ENCODE peak calls at places on chromosomes 16 and 17, in six cellular contexts. One of them, this sample, is unnamed.

GRCh38 chr16:28042856-28043255 is 20.7 kb downstream of the GSG1L start:
- DNase-seq in mammary epithelial cell: no peak
- DNase-seq in adrenal gland: no peak
- DNase-seq in iris pigment epithelial cell: peak
- DNase-seq in CD8-positive, alpha-beta memory T cell: no peak
- DNase-seq in GM06990: no peak
- DNase-seq in this sample: no peak

GRCh38 chr17:5364156-5364555 is 55.3 kb downstream of the NUP88 start:
- DNase-seq in iris pigment epithelial cell: peak
- DNase-seq in mammary epithelial cell: peak
- DNase-seq in GM06990: no peak
- DNase-seq in adrenal gland: no peak
- DNase-seq in CD8-positive, alpha-beta memory T cell: no peak
- DNase-seq in this sample: no peak

GRCh38 chr16:77132051-77132618 is 58.9 kb upstream of the MON1B start:
- DNase-seq in mammary epithelial cell: no peak
- DNase-seq in GM06990: no peak
- DNase-seq in CD8-positive, alpha-beta memory T cell: no peak
- DNase-seq in iris pigment epithelial cell: no peak
- DNase-seq in adrenal gland: no peak
- DNase-seq in this sample: no peak

GRCh38 chr17:77724876-77725615 is 233.5 kb upstream of the TNRC6C start:
- DNase-seq in adrenal gland: no peak
- DNase-seq in CD8-positive, alpha-beta memory T cell: no peak
- DNase-seq in GM06990: peak
- DNase-seq in iris pigment epithelial cell: no peak
- DNase-seq in mammary epithelial cell: no peak
- DNase-seq in this sample: no peak

GRCh38 chr16:65793781-65794180 is 572.7 kb upstream of the CDH5 start:
- DNase-seq in GM06990: no peak
- DNase-seq in mammary epithelial cell: no peak
- DNase-seq in adrenal gland: no peak
- DNase-seq in CD8-positive, alpha-beta memory T cell: no peak
- DNase-seq in iris pigment epithelial cell: no peak
- DNase-seq in this sample: no peak

GRCh38 chr17:68705331-68706166 is 104.4 kb upstream of the FAM20A start:
- DNase-seq in mammary epithelial cell: peak
- DNase-seq in iris pigment epithelial cell: peak
- DNase-seq in GM06990: no peak
- DNase-seq in adrenal gland: no peak
- DNase-seq in CD8-positive, alpha-beta memory T cell: no peak
- DNase-seq in this sample: no peak

GRCh38 chr17:66446419-66446818 is 144.0 kb downstream of the PRKCA start:
- DNase-seq in iris pigment epithelial cell: no peak
- DNase-seq in adrenal gland: no peak
- DNase-seq in mammary epithelial cell: no peak
- DNase-seq in GM06990: no peak
- DNase-seq in CD8-positive, alpha-beta memory T cell: no peak
- DNase-seq in this sample: no peak

GRCh38 chr17:4304417-4305027 is 40.7 kb upstream of the ANKFY1 start:
- DNase-seq in CD8-positive, alpha-beta memory T cell: peak
- DNase-seq in adrenal gland: peak
- DNase-seq in iris pigment epithelial cell: peak
- DNase-seq in GM06990: peak
- DNase-seq in mammary epithelial cell: peak
- DNase-seq in this sample: peak

GRCh38 chr17:17702370-17702769 is 21.1 kb downstream of the RAI1 start:
- DNase-seq in mammary epithelial cell: no peak
- DNase-seq in GM06990: no peak
- DNase-seq in CD8-positive, alpha-beta memory T cell: no peak
- DNase-seq in adrenal gland: peak
- DNase-seq in iris pigment epithelial cell: no peak
- DNase-seq in this sample: no peak

GRCh38 chr16:70693231-70693671 is 7.4 kb upstream of the MTSS2 start:
- DNase-seq in mammary epithelial cell: no peak
- DNase-seq in adrenal gland: no peak
- DNase-seq in iris pigment epithelial cell: no peak
- DNase-seq in CD8-positive, alpha-beta memory T cell: no peak
- DNase-seq in GM06990: no peak
- DNase-seq in this sample: peak

GRCh38 chr17:46115687-46116086 is 77.5 kb downstream of the KANSL1 start:
- DNase-seq in mammary epithelial cell: no peak
- DNase-seq in adrenal gland: no peak
- DNase-seq in CD8-positive, alpha-beta memory T cell: no peak
- DNase-seq in GM06990: no peak
- DNase-seq in iris pigment epithelial cell: no peak
- DNase-seq in this sample: no peak

GRCh38 chr16:59849716-59850115 is 1115.6 kb upstream of the GOT2 start:
- DNase-seq in mammary epithelial cell: no peak
- DNase-seq in CD8-positive, alpha-beta memory T cell: no peak
- DNase-seq in iris pigment epithelial cell: no peak
- DNase-seq in adrenal gland: no peak
- DNase-seq in GM06990: no peak
- DNase-seq in this sample: no peak

GRCh38 chr16:87855852-87856715 is 13.2 kb downstream of the SLC7A5 start:
- DNase-seq in iris pigment epithelial cell: peak
- DNase-seq in GM06990: no peak
- DNase-seq in mammary epithelial cell: no peak
- DNase-seq in adrenal gland: peak
- DNase-seq in CD8-positive, alpha-beta memory T cell: no peak
- DNase-seq in this sample: no peak

GRCh38 chr17:53629188-53629587 is 193.5 kb upstream of the KIF2B start:
- DNase-seq in CD8-positive, alpha-beta memory T cell: no peak
- DNase-seq in iris pigment epithelial cell: peak
- DNase-seq in GM06990: no peak
- DNase-seq in adrenal gland: no peak
- DNase-seq in mammary epithelial cell: peak
- DNase-seq in this sample: no peak

GRCh38 chr17:78013683-78014467 is 55.4 kb downstream of the TNRC6C start:
- DNase-seq in iris pigment epithelial cell: peak
- DNase-seq in mammary epithelial cell: peak
- DNase-seq in adrenal gland: peak
- DNase-seq in CD8-positive, alpha-beta memory T cell: peak
- DNase-seq in GM06990: no peak
- DNase-seq in this sample: peak

GRCh38 chr17:5592382-5592781 is 8.1 kb upstream of the NLRP1 start:
- DNase-seq in adrenal gland: no peak
- DNase-seq in iris pigment epithelial cell: peak
- DNase-seq in CD8-positive, alpha-beta memory T cell: peak
- DNase-seq in mammary epithelial cell: peak
- DNase-seq in GM06990: no peak
- DNase-seq in this sample: no peak

GRCh38 chr17:37490022-37490587 is 414 bp downstream of the DUSP14 start:
- DNase-seq in GM06990: peak
- DNase-seq in CD8-positive, alpha-beta memory T cell: peak
- DNase-seq in adrenal gland: peak
- DNase-seq in mammary epithelial cell: peak
- DNase-seq in iris pigment epithelial cell: peak
- DNase-seq in this sample: peak

GRCh38 chr16:28623172-28623711 is 13.4 kb upstream of the SULT1A1 start:
- DNase-seq in adrenal gland: peak
- DNase-seq in mammary epithelial cell: peak
- DNase-seq in CD8-positive, alpha-beta memory T cell: peak
- DNase-seq in GM06990: peak
- DNase-seq in iris pigment epithelial cell: no peak
- DNase-seq in this sample: peak

GRCh38 chr16:83913234-83913633 is 14.3 kb downstream of the MLYCD start:
- DNase-seq in iris pigment epithelial cell: no peak
- DNase-seq in mammary epithelial cell: no peak
- DNase-seq in adrenal gland: no peak
- DNase-seq in GM06990: no peak
- DNase-seq in CD8-positive, alpha-beta memory T cell: no peak
- DNase-seq in this sample: no peak

GRCh38 chr16:66717112-66717675 is 20.7 kb upstream of the CMTM4 start:
- DNase-seq in mammary epithelial cell: no peak
- DNase-seq in GM06990: no peak
- DNase-seq in iris pigment epithelial cell: peak
- DNase-seq in adrenal gland: peak
- DNase-seq in CD8-positive, alpha-beta memory T cell: no peak
- DNase-seq in this sample: peak

GRCh38 chr17:62807812-62808575 is at the start of gene MARCHF10:
- DNase-seq in CD8-positive, alpha-beta memory T cell: peak
- DNase-seq in mammary epithelial cell: no peak
- DNase-seq in adrenal gland: no peak
- DNase-seq in iris pigment epithelial cell: no peak
- DNase-seq in GM06990: peak
- DNase-seq in this sample: peak

GRCh38 chr17:75915268-75915667 is 10.6 kb upstream of the MRPL38 start:
- DNase-seq in CD8-positive, alpha-beta memory T cell: no peak
- DNase-seq in mammary epithelial cell: no peak
- DNase-seq in adrenal gland: no peak
- DNase-seq in GM06990: no peak
- DNase-seq in iris pigment epithelial cell: no peak
- DNase-seq in this sample: no peak

GRCh38 chr16:89194340-89195311 is 5.7 kb downstream of the SLC22A31 start:
- DNase-seq in GM06990: peak
- DNase-seq in mammary epithelial cell: no peak
- DNase-seq in iris pigment epithelial cell: no peak
- DNase-seq in adrenal gland: no peak
- DNase-seq in CD8-positive, alpha-beta memory T cell: no peak
- DNase-seq in this sample: no peak

GRCh38 chr16:87778476-87778829 is 12.7 kb upstream of the KLHDC4 start:
- DNase-seq in mammary epithelial cell: no peak
- DNase-seq in CD8-positive, alpha-beta memory T cell: no peak
- DNase-seq in GM06990: no peak
- DNase-seq in iris pigment epithelial cell: no peak
- DNase-seq in adrenal gland: no peak
- DNase-seq in this sample: no peak

GRCh38 chr17:39084558-39084957 is 66.9 kb downstream of the PLXDC1 start:
- DNase-seq in iris pigment epithelial cell: no peak
- DNase-seq in GM06990: no peak
- DNase-seq in mammary epithelial cell: no peak
- DNase-seq in adrenal gland: no peak
- DNase-seq in CD8-positive, alpha-beta memory T cell: no peak
- DNase-seq in this sample: no peak

GRCh38 chr17:41402161-41402560 is 4.8 kb upstream of the KRT31 start:
- DNase-seq in adrenal gland: no peak
- DNase-seq in mammary epithelial cell: peak
- DNase-seq in CD8-positive, alpha-beta memory T cell: no peak
- DNase-seq in GM06990: no peak
- DNase-seq in iris pigment epithelial cell: peak
- DNase-seq in this sample: no peak

GRCh38 chr17:18246880-18247612 is 11.5 kb downstream of the FLII start:
- DNase-seq in mammary epithelial cell: peak
- DNase-seq in CD8-positive, alpha-beta memory T cell: no peak
- DNase-seq in adrenal gland: peak
- DNase-seq in iris pigment epithelial cell: peak
- DNase-seq in GM06990: peak
- DNase-seq in this sample: peak

GRCh38 chr17:42586514-42587230 is 9.1 kb upstream of the PSMC3IP start:
- DNase-seq in CD8-positive, alpha-beta memory T cell: no peak
- DNase-seq in adrenal gland: no peak
- DNase-seq in GM06990: peak
- DNase-seq in iris pigment epithelial cell: no peak
- DNase-seq in mammary epithelial cell: peak
- DNase-seq in this sample: no peak

This sample was measured in testis.